ENCODE peak calls at places on chromosomes 12 and 14, in five cellular contexts. S is HEK293T, Z is upper lobe of right lung, O is posterior vena cava, K is PC-9. G is an unnamed sample.

GRCh38 chr12:56157201-56158028 is 744 bp upstream of the MYL6 start:
- DNase-seq in S (peak), Z (peak), O (peak), K (peak), G (peak)

GRCh38 chr12:15599266-15600037 is 189.7 kb downstream of the EPS8 start:
- DNase-seq in S (no peak), Z (no peak), O (no peak), K (no peak), G (no peak)

GRCh38 chr12:65875635-65876034 is 51.4 kb downstream of the HMGA2 start:
- DNase-seq in S (no peak), Z (no peak), O (no peak), K (no peak), G (no peak)

GRCh38 chr14:68630611-68631013 is 162.3 kb downstream of the ZFP36L1 start:
- DNase-seq in S (no peak), Z (no peak), O (no peak), K (no peak), G (no peak)

GRCh38 chr14:103386632-103387329 is 1.6 kb downstream of the MARK3 start:
- DNase-seq in S (no peak), Z (no peak), O (no peak), K (no peak), G (no peak)

GRCh38 chr12:4115570-4115969 is 158.0 kb upstream of the CCND2 start:
- DNase-seq in S (no peak), Z (no peak), O (no peak), K (no peak), G (no peak)

GRCh38 chr12:108838194-108839010 is 19.0 kb downstream of the SSH1 start:
- DNase-seq in S (peak), Z (peak), O (peak), K (peak), G (peak)

GRCh38 chr12:119148049-119148448 is 30.7 kb upstream of the HSPB8 start:
- DNase-seq in S (no peak), Z (no peak), O (no peak), K (no peak), G (no peak)

GRCh38 chr12:110948041-110948440 is 27.7 kb upstream of the MYL2 start:
- DNase-seq in S (no peak), Z (no peak), O (no peak), K (no peak), G (no peak)

GRCh38 chr14:31927348-31927826 is 149.7 kb upstream of the ARHGAP5 start:
- DNase-seq in S (peak), Z (no peak), O (no peak), K (peak), G (peak)

GRCh38 chr14:85421166-85421877 is 108.6 kb upstream of the FLRT2 start:
- DNase-seq in S (no peak), Z (no peak), O (no peak), K (peak), G (no peak)

GRCh38 chr14:75402867-75403413 is 24.9 kb upstream of the JDP2 start:
- DNase-seq in S (no peak), Z (no peak), O (no peak), K (no peak), G (no peak)

G was measured in SW 1271.